ENCODE peak calls at places on chromosomes 3 and 15, in five cellular contexts. E is PC-3, V is A673, N is left lung, L is pancreas. U is an unnamed sample. For H3K27me3 and H3K4me1, the result is how much of the 10 kb centered on the place peaks cover.

GRCh38 chr3:190737451-190737850 is 125.0 kb downstream of the GMNC start:
- DNase-seq in L (no peak), V (no peak), N (no peak), E (no peak), U (no peak)

GRCh38 chr3:15102256-15102655 is 3.3 kb upstream of the RBSN start:
- DNase-seq in E (peak), L (peak), V (no peak), N (peak), U (peak)

GRCh38 chr3:73547427-73548036 is 77.2 kb downstream of the PDZRN3 start:
- DNase-seq in N (no peak), E (no peak), L (no peak), V (peak), U (no peak)

GRCh38 chr3:57152150-57152549 is 13.0 kb downstream of the IL17RD start:
- DNase-seq in N (no peak), V (no peak), L (no peak), E (no peak), U (no peak)

GRCh38 chr15:40899536-40900207 is 5.4 kb downstream of the VPS18 start:
- DNase-seq in V (no peak), N (no peak), L (peak), E (no peak), U (no peak)

GRCh38 chr3:10459954-10460754 is 45.2 kb downstream of the ATP2B2 start:
- DNase-seq in N (no peak), E (peak), V (peak), L (no peak), U (no peak)

GRCh38 chr3:13705702-13706280 is 156.9 kb downstream of the FBLN2 start:
- DNase-seq in N (no peak), V (no peak), E (no peak), L (peak), U (peak)

GRCh38 chr15:85800460-85801123 is 5.9 kb upstream of the KLHL25 start:
- DNase-seq in E (peak), V (no peak), N (peak), L (peak), U (peak)

GRCh38 chr3:150385296-150386242 is 22.5 kb upstream of the TSC22D2 start:
- DNase-seq in L (no peak), E (no peak), V (no peak), N (no peak), U (no peak)

GRCh38 chr3:126621627-126622345 is 33.1 kb downstream of the TXNRD3 start:
- DNase-seq in N (no peak), V (peak), E (peak), L (no peak), U (no peak)

GRCh38 chr15:89442671-89443307 is 53.6 kb downstream of the RHCG start:
- DNase-seq in E (peak), N (peak), L (peak), V (peak), U (no peak)

GRCh38 chr3:197956070-197956469 is 3.9 kb upstream of the LMLN start:
- DNase-seq in L (no peak), N (no peak), E (no peak), V (no peak), U (no peak)

GRCh38 chr15:31255176-31255510 is 71.5 kb upstream of the KLF13 start:
- DNase-seq in V (no peak), N (no peak), L (no peak), E (no peak), U (no peak)

GRCh38 chr3:18891641-18892040 is 256.7 kb upstream of the KCNH8 start:
- DNase-seq in L (no peak), V (no peak), E (no peak), N (no peak), U (no peak)

GRCh38 chr3:129429597-129429996 is 1.2 kb upstream of the EFCAB12 start:
- DNase-seq in N (no peak), V (no peak), L (no peak), E (no peak), U (no peak)

GRCh38 chr15:58447244-58448010 is 15.6 kb downstream of the LIPC start:
- DNase-seq in L (no peak), V (peak), E (peak), N (no peak), U (peak)

GRCh38 chr15:40875996-40876740 is 2.1 kb upstream of the RHOV start:
- DNase-seq in N (no peak), V (no peak), E (no peak), L (no peak), U (no peak)

GRCh38 chr3:194936091-194936490 is 250.4 kb downstream of the FAM43A start:
- DNase-seq in L (no peak), E (no peak), N (no peak), V (no peak), U (no peak)

GRCh38 chr15:62989366-62990055 is 53.0 kb upstream of the TPM1 start:
- DNase-seq in E (no peak), V (no peak), N (no peak), L (no peak), U (no peak)

GRCh38 chr3:51311055-51311454 is 74.0 kb upstream of the MANF start:
- DNase-seq in L (no peak), V (peak), E (peak), N (no peak), U (no peak)

GRCh38 chr15:93217343-93217742 is 128.3 kb upstream of the RGMA start:
- DNase-seq in V (no peak), L (no peak), N (no peak), E (no peak), U (no peak)

GRCh38 chr3:158539414-158540014 is 31.5 kb upstream of the MLF1 start:
- DNase-seq in N (no peak), V (peak), L (no peak), E (peak), U (no peak)

GRCh38 chr3:34571714-34572113 is 773.3 kb downstream of the PDCD6IP start:
- DNase-seq in V (no peak), L (no peak), E (no peak), N (no peak), U (no peak)

GRCh38 chr3:121584418-121584817 is 8.8 kb upstream of the FBXO40 start:
- DNase-seq in L (no peak), V (no peak), E (no peak), N (no peak), U (no peak)

GRCh38 chr15:70238917-70239316 is 141.2 kb upstream of the TLE3 start:
- DNase-seq in E (no peak), L (no peak), N (no peak), V (no peak), U (no peak)

GRCh38 chr3:171132873-171133272 is 106.4 kb upstream of the SLC2A2 start:
- DNase-seq in N (no peak), L (no peak), E (peak), V (no peak), U (no peak)

GRCh38 chr3:177341766-177342165 is 144.5 kb upstream of the TBL1XR1 start:
- DNase-seq in L (no peak), N (no peak), V (peak), E (no peak), U (no peak)
- H3K27me3 ChIP-seq in L (under half), N (under half), V (under half), E (under half), U (under half)

GRCh38 chr3:46321461-46322104 is 32.3 kb upstream of the CCR2 start:
- DNase-seq in N (no peak), L (no peak), E (no peak), V (no peak), U (no peak)
- H3K4me1 ChIP-seq in N (under half), L (under half), E (under half), V (under half), U (under half)

GRCh38 chr3:100681496-100681895 is 27.8 kb upstream of the TFG start:
- DNase-seq in N (no peak), V (no peak), E (no peak), L (no peak), U (no peak)

GRCh38 chr3:100682056-100682853 is 27.0 kb upstream of the TFG start:
- DNase-seq in E (no peak), V (no peak), N (peak), L (no peak), U (no peak)

DNA sequence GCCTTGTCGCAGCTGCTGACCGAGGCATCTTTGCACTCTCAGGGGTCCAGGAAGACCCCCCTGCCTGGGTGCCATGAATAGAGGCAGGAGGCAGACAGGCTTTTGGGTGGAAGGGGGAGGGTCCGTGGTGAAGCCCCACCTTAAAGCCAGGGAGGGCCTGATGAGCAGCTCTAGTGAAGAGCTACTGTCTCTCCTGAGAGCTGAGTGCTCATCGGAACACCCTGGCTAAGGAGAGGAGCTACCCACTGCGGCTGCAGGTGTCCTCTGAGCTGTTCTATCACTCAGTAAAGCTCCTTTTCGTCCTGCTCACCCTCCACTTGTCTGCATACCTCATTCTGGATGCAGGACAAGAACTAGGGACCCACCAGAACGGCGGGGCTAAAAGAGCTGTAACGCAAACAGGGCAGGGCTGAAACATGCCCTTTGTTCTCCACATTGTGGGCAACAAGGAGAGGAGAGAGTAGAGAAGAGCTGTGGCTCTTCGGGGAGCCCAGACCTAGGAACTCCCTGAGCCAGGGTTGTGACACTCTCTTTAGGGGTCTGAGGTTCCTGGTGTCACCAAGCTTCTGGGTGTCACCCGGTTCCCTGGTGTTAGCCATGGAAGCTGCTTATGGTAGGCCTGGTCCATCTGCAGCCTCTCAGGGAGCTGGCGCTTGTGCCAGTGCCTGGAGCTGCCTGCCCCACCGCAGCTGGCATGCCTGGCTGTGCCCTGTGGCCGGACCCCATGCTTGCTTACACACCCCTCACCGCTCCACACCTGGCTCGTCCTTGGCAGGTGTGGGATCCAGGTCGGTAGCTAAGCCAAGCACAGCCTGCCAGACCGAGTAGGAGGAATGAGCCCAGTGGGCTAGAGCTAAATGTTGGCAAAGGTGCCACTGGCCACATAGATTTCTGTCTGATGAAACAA is 26.2 kb upstream of the TFG start:
- DNase-seq in N (peak), E (no peak), V (no peak), L (no peak), U (no peak)
- H3K27me3 ChIP-seq in N (under half), E (under half), V (under half), L (under half), U (under half)

DNA sequence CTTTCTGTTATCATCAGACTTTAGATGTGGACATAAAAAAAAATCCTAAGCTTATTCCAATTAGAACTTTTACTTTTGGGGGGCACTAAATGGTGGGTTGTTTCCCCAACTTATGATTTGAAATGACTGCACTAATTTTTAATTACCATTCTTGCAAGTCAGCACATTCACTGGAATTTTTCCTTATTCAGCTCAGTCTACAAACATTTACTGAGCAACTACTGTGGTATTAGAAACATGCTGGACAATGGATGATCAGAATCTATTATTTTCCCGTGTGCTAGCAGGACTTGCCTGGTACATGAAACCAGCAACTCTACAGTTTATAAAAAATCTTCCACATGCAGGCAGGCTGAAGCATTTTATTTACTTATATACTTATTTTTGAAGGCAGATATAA is 273.6 kb downstream of the FOXP1 start:
- DNase-seq in V (no peak), L (no peak), E (no peak), N (no peak), U (no peak)
- H3K4me1 ChIP-seq in V (under half), L (under half), E (under half), N (under half), U (under half)

DNA sequence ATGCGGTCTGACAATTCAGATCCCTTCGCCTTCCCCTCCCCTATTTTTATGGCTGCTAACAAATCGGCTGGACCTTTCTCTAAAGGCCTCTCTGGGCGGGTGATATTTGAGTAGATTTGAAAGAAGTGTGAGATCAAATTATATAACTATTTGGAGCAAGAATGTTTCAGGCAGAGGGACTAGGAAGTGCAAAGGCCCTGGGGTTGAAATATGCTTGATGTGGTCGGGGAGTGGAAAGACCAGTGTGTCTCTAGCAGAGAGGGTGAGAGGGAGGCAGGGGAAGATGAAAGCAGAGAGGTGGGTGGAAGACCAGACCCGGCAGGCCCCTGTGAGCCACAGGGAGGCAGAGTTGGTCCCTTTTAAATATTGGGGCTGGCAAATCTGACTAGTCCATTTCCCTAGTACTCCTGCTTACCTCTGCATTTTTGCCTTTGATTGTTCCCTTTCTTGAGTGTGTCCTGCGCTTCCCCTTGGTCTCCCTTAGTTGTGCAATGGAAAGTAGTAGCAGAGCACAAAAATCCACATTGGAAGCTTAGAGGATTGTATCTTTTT is 32.3 kb downstream of the SLCO3A1 start:
- DNase-seq in N (no peak), L (no peak), E (no peak), V (peak), U (no peak)
- H3K27me3 ChIP-seq in N (under half), L (under half), E (under half), V (under half), U (under half)